ENCODE peak calls at places on chromosomes 7 and 10, in eight cellular contexts. C, W, S, J, B, T, L and D are unnamed samples.

GRCh38 chr10:59372543-59372942 is 10.2 kb upstream of the FAM13C start:
- DNase-seq in C (no peak), W (no peak), S (no peak), J (peak; percentile 49), B (no peak), T (no peak), L (no peak), D (no peak)

GRCh38 chr10:103281753-103282152 is 4.8 kb downstream of the INA start:
- DNase-seq in C (no peak), W (no peak), S (no peak), J (peak; percentile 43), B (no peak), T (no peak), L (peak; percentile 38), D (peak; percentile 98)

GRCh38 chr10:5595591-5596590 is 70.5 kb downstream of the ASB13 start:
- DNase-seq in C (peak; percentile 99), W (no peak), S (no peak), J (peak; percentile 93), B (peak; percentile 28), T (no peak), L (no peak), D (no peak)

GRCh38 chr10:48804740-48805182 is 120.1 kb downstream of the WDFY4 start:
- DNase-seq in C (no peak), W (no peak), S (no peak), J (no peak), B (no peak), T (no peak), L (no peak), D (no peak)

GRCh38 chr10:100888957-100889356 is 23.8 kb upstream of the SLF2 start:
- DNase-seq in C (no peak), W (no peak), S (no peak), J (no peak), B (no peak), T (no peak), L (no peak), D (no peak)

GRCh38 chr10:30433286-30433778 is 652 bp upstream of the MAP3K8 start:
- DNase-seq in C (no peak), W (peak; percentile 73), S (peak; percentile 71), J (peak; percentile 67), B (peak; percentile 90), T (peak; percentile 45), L (peak; percentile 91), D (peak; percentile 31)

GRCh38 chr7:151769189-151769821 is 107.6 kb downstream of the PRKAG2 start:
- DNase-seq in C (no peak), W (no peak), S (no peak), J (no peak), B (no peak), T (no peak), L (peak; percentile 48), D (no peak)

GRCh38 chr7:137167609-137168008 is 175.9 kb downstream of the PTN start:
- DNase-seq in C (no peak), W (no peak), S (no peak), J (no peak), B (no peak), T (no peak), L (no peak), D (no peak)

GRCh38 chr10:67666416-67667043 is 29.5 kb downstream of the CTNNA3 start:
- DNase-seq in C (peak; percentile 6), W (no peak), S (no peak), J (peak; percentile 30), B (no peak), T (no peak), L (no peak), D (no peak)

GRCh38 chr10:110007171-110007700 is 548 bp upstream of the ADD3 start:
- DNase-seq in C (no peak), W (no peak), S (peak; percentile 24), J (peak; percentile 21), B (no peak), T (peak; percentile 41), L (no peak), D (no peak)

GRCh38 chr7:23076774-23077173 is 28.8 kb upstream of the KLHL7 start:
- DNase-seq in C (no peak), W (no peak), S (no peak), J (no peak), B (no peak), T (no peak), L (no peak), D (no peak)

GRCh38 chr10:132377326-132377725 is 19.7 kb upstream of the PWWP2B start:
- DNase-seq in C (no peak), W (no peak), S (no peak), J (no peak), B (no peak), T (no peak), L (peak; percentile 28), D (no peak)

GRCh38 chr7:111174476-111174875 is 83.5 kb downstream of the LRRN3 start:
- DNase-seq in C (no peak), W (no peak), S (no peak), J (no peak), B (no peak), T (no peak), L (no peak), D (no peak)

GRCh38 chr10:95767884-95768556 is 12.1 kb downstream of the ENTPD1 start:
- DNase-seq in C (no peak), W (no peak), S (no peak), J (peak; percentile 66), B (no peak), T (no peak), L (no peak), D (no peak)

GRCh38 chr7:101659706-101660105 is 30.6 kb upstream of the MYL10 start:
- DNase-seq in C (peak; percentile 11), W (no peak), S (no peak), J (peak; percentile 11), B (no peak), T (no peak), L (no peak), D (no peak)

GRCh38 chr7:155459867-155460461 is 2.0 kb downstream of the EN2 start:
- DNase-seq in C (no peak), W (no peak), S (no peak), J (no peak), B (no peak), T (no peak), L (no peak), D (no peak)
- H3K4me3 ChIP-seq in C (no peak overlapping the region), W (no peak overlapping the region), S (no peak overlapping the region), J (no peak overlapping the region), B (no peak overlapping the region), T (no peak overlapping the region), L (no peak overlapping the region), D (no peak overlapping the region)

DNA sequence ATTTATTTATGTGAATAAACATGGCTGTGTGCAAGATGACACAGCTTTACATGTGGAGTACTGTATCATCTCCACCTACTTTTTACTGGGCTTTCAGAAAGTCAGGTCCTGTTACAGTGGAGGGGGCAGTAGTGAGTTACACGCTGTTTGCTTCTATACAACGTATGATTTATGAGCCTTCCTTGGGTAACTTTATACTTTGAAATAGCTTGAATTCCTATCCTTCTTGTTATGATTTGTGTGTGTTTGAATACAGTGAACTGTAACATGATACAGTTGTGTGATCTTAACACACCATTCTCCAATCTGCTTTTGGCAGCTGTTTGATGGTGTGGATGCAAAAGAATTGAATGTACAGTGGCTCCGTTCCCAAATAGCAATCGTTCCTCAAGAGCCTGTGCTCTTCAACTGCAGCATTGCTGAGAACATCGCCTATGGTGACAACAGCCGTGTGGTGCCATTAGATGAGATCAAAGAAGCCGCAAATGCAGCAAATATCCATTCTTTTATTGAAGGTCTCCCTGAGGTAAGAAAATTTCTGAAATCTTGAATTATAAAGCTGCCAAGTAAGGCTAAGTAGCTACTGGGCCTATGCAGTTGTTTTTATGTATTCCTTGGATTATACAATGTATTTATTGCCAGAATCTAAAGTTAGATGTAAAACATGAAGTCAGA is 41.6 kb downstream of the SP8 start:
- DNase-seq in C (no peak), W (no peak), S (no peak), J (no peak), B (no peak), T (no peak), L (no peak), D (no peak)
- TF ChIP-seq CTCF in C (peak; percentile 16), W (no peak), S (no peak), J (no peak), B (no peak), T (no peak), L (no peak), D (no peak)

GRCh38 chr10:55203874-55204273 is 402.8 kb upstream of the PCDH15 start:
- DNase-seq in C (no peak), W (no peak), S (no peak), J (no peak), B (no peak), T (no peak), L (no peak), D (no peak)
- H3K27me3 ChIP-seq in C (peaks cover 2% of the 10 kb centered on the region), W (no peaks in the 10 kb centered on the region), S (no peaks in the 10 kb centered on the region), J (no peaks in the 10 kb centered on the region), B (no peaks in the 10 kb centered on the region), T (no peaks in the 10 kb centered on the region), L (no peaks in the 10 kb centered on the region), D (no peaks in the 10 kb centered on the region)

GRCh38 chr7:31051598-31052503 is at the start of gene ADCYAP1R1:
- DNase-seq in C (no peak), W (no peak), S (no peak), J (no peak), B (no peak), T (no peak), L (no peak), D (peak; percentile 56)
- H3K4me3 ChIP-seq in C (no peak within 1 kb of the TSS), W (peak within 1 kb of the TSS; percentile 18), S (peak within 1 kb of the TSS; percentile 34), J (no peak within 1 kb of the TSS), B (peak within 1 kb of the TSS; percentile 34), T (no peak within 1 kb of the TSS), L (peak within 1 kb of the TSS; percentile 21), D (peak within 1 kb of the TSS; percentile 44)

GRCh38 chr7:139359366-139360209 is at the start of gene LUC7L2:
- DNase-seq in C (peak; percentile 98), W (peak; percentile 100), S (peak; percentile 100), J (peak; percentile 98), B (peak; percentile 100), T (peak; percentile 98), L (peak; percentile 100), D (peak; percentile 99)
- TF ChIP-seq CTCF in C (peak; percentile 1), W (peak; percentile 60), S (no peak), J (peak; percentile 22), B (no peak), T (no peak), L (no peak), D (peak; percentile 10)

GRCh38 chr7:1587738-1588137 is 17.9 kb upstream of the PSMG3 start:
- DNase-seq in C (no peak), W (no peak), S (no peak), J (no peak), B (no peak), T (no peak), L (no peak), D (no peak)
- H3K27me3 ChIP-seq in C (peaks cover 9% of the 10 kb centered on the region), W (no peaks in the 10 kb centered on the region), S (peaks cover 34% of the 10 kb centered on the region), J (peaks cover 41% of the 10 kb centered on the region), B (peaks cover 25% of the 10 kb centered on the region), T (peaks cover 3% of the 10 kb centered on the region), L (peaks cover 25% of the 10 kb centered on the region), D (no peaks in the 10 kb centered on the region)

DNA sequence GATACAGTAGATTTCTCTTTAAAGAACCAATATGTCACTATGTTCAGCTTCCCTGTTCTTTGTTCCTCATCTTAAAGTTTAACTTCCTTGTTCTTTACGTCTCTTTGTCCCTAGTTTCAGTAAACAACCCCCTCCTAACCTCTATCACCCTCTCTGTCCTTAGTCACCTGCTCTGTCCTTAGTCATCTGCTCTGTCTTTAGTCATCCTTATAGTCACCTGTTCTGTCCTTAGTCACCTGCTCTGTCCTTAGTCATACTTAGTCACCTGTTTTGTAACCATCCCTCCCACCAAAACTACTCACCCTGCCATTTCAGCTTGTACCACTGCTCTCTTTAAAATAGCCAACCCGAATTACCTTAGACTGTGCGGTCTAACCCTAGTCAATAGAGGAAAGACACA is 144.5 kb upstream of the TMEM106B start:
- DNase-seq in C (peak; percentile 71), W (no peak), S (no peak), J (peak; percentile 21), B (no peak), T (no peak), L (no peak), D (no peak)
- H3K4me3 ChIP-seq in C (no peak overlapping the region), W (no peak overlapping the region), S (no peak overlapping the region), J (no peak overlapping the region), B (no peak overlapping the region), T (no peak overlapping the region), L (no peak overlapping the region), D (no peak overlapping the region)